ENCODE peak calls at places on chromosomes 1 and 21, in nine cellular contexts. L, K, R, G, E, U, F, W and B are unnamed samples.

GRCh38 chr1:206736878-206737728 is 33.5 kb upstream of the IL19 start:
- DNase-seq in L (no peak), K (peak), R (no peak), G (no peak), E (no peak), U (no peak), F (peak), W (no peak), B (no peak)

GRCh38 chr1:112450773-112451172 is 54.8 kb downstream of the CTTNBP2NL start:
- DNase-seq in L (no peak), K (no peak), R (no peak), G (no peak), E (no peak), U (no peak), F (no peak), W (no peak), B (no peak)

GRCh38 chr1:156910309-156910782 is 10.1 kb upstream of the LRRC71 start:
- DNase-seq in L (peak), K (peak), R (peak), G (peak), E (peak), U (peak), F (peak), W (no peak), B (no peak)

GRCh38 chr1:180814258-180814657 is 98.4 kb upstream of the KIAA1614 start:
- DNase-seq in L (no peak), K (no peak), R (no peak), G (no peak), E (no peak), U (no peak), F (no peak), W (no peak), B (no peak)

GRCh38 chr1:37038079-37038702 is 3.9 kb upstream of the GRIK3 start:
- DNase-seq in L (no peak), K (no peak), R (peak), G (no peak), E (peak), U (no peak), F (no peak), W (no peak), B (no peak)

GRCh38 chr1:152078831-152079549 is 9.9 kb downstream of the TCHHL1 start:
- DNase-seq in L (no peak), K (no peak), R (no peak), G (no peak), E (no peak), U (no peak), F (no peak), W (no peak), B (no peak)

GRCh38 chr1:238951809-238952208 is 434.6 kb upstream of the CHRM3 start:
- DNase-seq in L (no peak), K (no peak), R (peak), G (peak), E (peak), U (no peak), F (no peak), W (peak), B (no peak)

GRCh38 chr1:56339786-56340465 is 239.4 kb downstream of the PLPP3 start:
- DNase-seq in L (no peak), K (no peak), R (no peak), G (no peak), E (no peak), U (no peak), F (no peak), W (no peak), B (no peak)

GRCh38 chr1:166603296-166603695 is 236.0 kb upstream of the POGK start:
- DNase-seq in L (no peak), K (no peak), R (no peak), G (no peak), E (peak), U (no peak), F (no peak), W (no peak), B (no peak)

GRCh38 chr1:233300326-233300725 is 4.8 kb upstream of the PCNX2 start:
- DNase-seq in L (no peak), K (no peak), R (no peak), G (no peak), E (no peak), U (no peak), F (no peak), W (peak), B (no peak)

GRCh38 chr1:97797403-97798183 is 123.2 kb downstream of the DPYD start:
- DNase-seq in L (peak), K (no peak), R (no peak), G (no peak), E (no peak), U (no peak), F (no peak), W (peak), B (no peak)

GRCh38 chr1:169653873-169654272 is 23.9 kb upstream of the SELP start:
- DNase-seq in L (no peak), K (no peak), R (no peak), G (no peak), E (no peak), U (no peak), F (no peak), W (no peak), B (no peak)

GRCh38 chr1:25033828-25034451 is 103.9 kb upstream of the RUNX3 start:
- DNase-seq in L (peak), K (peak), R (peak), G (peak), E (no peak), U (no peak), F (peak), W (no peak), B (no peak)

GRCh38 chr21:42160111-42160949 is 58.6 kb upstream of the ABCG1 start:
- DNase-seq in L (no peak), K (peak), R (no peak), G (no peak), E (no peak), U (no peak), F (no peak), W (no peak), B (peak)

GRCh38 chr1:7691557-7691956 is 79.5 kb upstream of the VAMP3 start:
- DNase-seq in L (no peak), K (no peak), R (no peak), G (no peak), E (no peak), U (no peak), F (no peak), W (no peak), B (no peak)

GRCh38 chr1:178464566-178464965 is 32.2 kb downstream of the CLEC20A start:
- DNase-seq in L (no peak), K (no peak), R (no peak), G (no peak), E (no peak), U (no peak), F (no peak), W (no peak), B (no peak)
- H3K27ac ChIP-seq in L (no peak), K (no peak), R (no peak), G (no peak), E (no peak), U (no peak), F (no peak), W (no peak), B (no peak)

DNA sequence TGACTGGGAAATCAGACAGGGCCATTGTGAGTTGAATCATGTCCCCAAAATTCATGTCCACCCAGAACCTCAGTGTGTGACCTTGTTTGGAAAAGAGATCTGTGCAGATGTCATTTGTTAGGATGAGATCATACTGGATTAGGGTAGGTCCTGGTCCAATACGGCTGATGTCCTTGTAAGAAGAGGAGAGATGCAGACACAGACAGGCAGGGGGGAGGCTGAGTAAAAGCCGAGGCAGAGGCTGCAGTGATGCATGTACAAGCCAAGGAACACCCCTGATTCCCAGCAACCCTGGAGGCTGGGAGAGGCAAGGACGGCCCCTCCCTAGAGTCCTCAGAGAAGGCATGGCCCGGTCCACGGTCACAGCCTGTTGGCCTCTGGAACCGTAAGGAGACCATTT is 15.9 kb upstream of the NPPB start:
- DNase-seq in L (peak), K (no peak), R (no peak), G (no peak), E (no peak), U (no peak), F (no peak), W (no peak), B (no peak)
- H3K27ac ChIP-seq in L (peak), K (no peak), R (no peak), G (no peak), E (no peak), U (no peak), F (no peak), W (no peak), B (no peak)

GRCh38 chr21:26389971-26390641 is 183.0 kb downstream of the CYYR1 start:
- DNase-seq in L (no peak), K (no peak), R (no peak), G (peak), E (no peak), U (no peak), F (no peak), W (peak), B (no peak)
- H3K27ac ChIP-seq in L (no peak), K (no peak), R (no peak), G (no peak), E (no peak), U (no peak), F (no peak), W (peak), B (no peak)

DNA sequence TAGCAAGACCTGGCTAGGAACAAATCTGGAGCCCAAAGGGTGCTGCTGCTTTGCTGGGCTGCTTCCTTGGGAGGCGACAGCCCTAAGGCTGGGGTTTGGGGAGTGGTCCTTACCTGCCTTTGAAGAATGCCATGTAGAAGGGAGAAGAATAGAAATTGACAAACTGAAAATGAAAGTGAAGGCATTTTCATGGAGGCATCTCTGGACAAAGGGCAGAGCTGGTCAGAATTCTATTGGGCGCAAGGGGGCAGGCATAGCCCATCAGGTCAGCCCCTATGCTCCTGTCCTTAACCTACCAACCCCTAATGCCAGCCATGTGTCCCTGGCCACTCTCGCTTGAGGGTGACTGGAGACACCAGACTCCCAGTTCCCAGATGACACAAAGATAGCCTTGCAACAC is 7.6 kb upstream of the ARHGEF19 start:
- DNase-seq in L (no peak), K (no peak), R (no peak), G (no peak), E (no peak), U (no peak), F (no peak), W (no peak), B (no peak)
- H3K27ac ChIP-seq in L (no peak), K (no peak), R (no peak), G (no peak), E (no peak), U (no peak), F (no peak), W (no peak), B (no peak)

GRCh38 chr1:154329551-154330131 is 4.3 kb downstream of the ATP8B2 start:
- DNase-seq in L (no peak), K (no peak), R (no peak), G (no peak), E (no peak), U (no peak), F (no peak), W (no peak), B (no peak)
- H3K27ac ChIP-seq in L (no peak), K (peak), R (peak), G (no peak), E (no peak), U (peak), F (no peak), W (peak), B (peak)